ENCODE peak calls at places on chromosomes 7 and 10, in eight cellular contexts. K, E, W, F, P, V, Z and I are unnamed samples.

GRCh38 chr10:63438506-63439498 is 27.0 kb downstream of the JMJD1C start:
- DNase-seq in K (no peak), E (no peak), W (no peak), F (no peak), P (no peak), V (no peak), Z (peak), I (no peak)

GRCh38 chr7:135862586-135863361 is 114.2 kb upstream of the FAM180A start:
- DNase-seq in K (no peak), E (no peak), W (no peak), F (no peak), P (no peak), V (no peak), Z (no peak), I (no peak)

GRCh38 chr10:127715782-127716378 is 21.1 kb upstream of the FOXI2 start:
- DNase-seq in K (no peak), E (no peak), W (no peak), F (no peak), P (no peak), V (no peak), Z (peak), I (no peak)

GRCh38 chr7:105212236-105212635 is 176.5 kb downstream of the SRPK2 start:
- DNase-seq in K (no peak), E (no peak), W (no peak), F (no peak), P (no peak), V (no peak), Z (no peak), I (no peak)

GRCh38 chr7:13641699-13642098 is 347.8 kb downstream of the ETV1 start:
- DNase-seq in K (no peak), E (no peak), W (no peak), F (no peak), P (no peak), V (no peak), Z (no peak), I (no peak)

GRCh38 chr7:157490465-157490912 is 153.7 kb downstream of the DNAJB6 start:
- DNase-seq in K (peak), E (no peak), W (peak), F (peak), P (no peak), V (peak), Z (peak), I (peak)

GRCh38 chr7:317643-318405 is 27.9 kb downstream of the FOXL3 start:
- DNase-seq in K (no peak), E (peak), W (no peak), F (no peak), P (no peak), V (no peak), Z (no peak), I (no peak)

GRCh38 chr7:149196705-149197171 is 1.4 kb downstream of the ZNF282 start:
- DNase-seq in K (no peak), E (no peak), W (no peak), F (no peak), P (no peak), V (peak), Z (peak), I (peak)

GRCh38 chr7:135965602-135966001 is 11.6 kb downstream of the MTPN start:
- DNase-seq in K (no peak), E (no peak), W (no peak), F (no peak), P (no peak), V (no peak), Z (no peak), I (no peak)

GRCh38 chr7:99562832-99563231 is 4.4 kb downstream of the ZNF655 start:
- DNase-seq in K (no peak), E (peak), W (peak), F (no peak), P (no peak), V (peak), Z (peak), I (no peak)

GRCh38 chr10:127243490-127244272 is 47.3 kb upstream of the INSYN2A start:
- DNase-seq in K (no peak), E (no peak), W (peak), F (peak), P (peak), V (peak), Z (peak), I (no peak)

GRCh38 chr7:11261470-11261869 is 287.8 kb downstream of the PHF14 start:
- DNase-seq in K (no peak), E (no peak), W (no peak), F (no peak), P (no peak), V (no peak), Z (peak), I (no peak)

GRCh38 chr7:157664034-157664433 is 327.2 kb downstream of the DNAJB6 start:
- DNase-seq in K (no peak), E (no peak), W (no peak), F (no peak), P (no peak), V (no peak), Z (no peak), I (peak)

GRCh38 chr7:144032483-144032882 is 16.3 kb upstream of the OR2A5 start:
- DNase-seq in K (no peak), E (no peak), W (no peak), F (no peak), P (no peak), V (no peak), Z (no peak), I (no peak)

GRCh38 chr10:123551259-123551658 is 114.9 kb upstream of the GPR26 start:
- DNase-seq in K (no peak), E (no peak), W (no peak), F (no peak), P (no peak), V (no peak), Z (no peak), I (no peak)

GRCh38 chr7:82631998-82632397 is 188.4 kb upstream of the CACNA2D1 start:
- DNase-seq in K (no peak), E (no peak), W (no peak), F (no peak), P (no peak), V (no peak), Z (peak), I (no peak)

GRCh38 chr7:597348-598178 is 77.9 kb upstream of the PDGFA start:
- DNase-seq in K (no peak), E (peak), W (no peak), F (no peak), P (peak), V (no peak), Z (no peak), I (no peak)

GRCh38 chr7:21806388-21806787 is 139.3 kb downstream of the CDCA7L start:
- DNase-seq in K (no peak), E (no peak), W (no peak), F (no peak), P (no peak), V (no peak), Z (peak), I (no peak)

GRCh38 chr7:118918556-118918955 is 694.1 kb downstream of the ANKRD7 start:
- DNase-seq in K (no peak), E (no peak), W (peak), F (peak), P (no peak), V (no peak), Z (no peak), I (no peak)

GRCh38 chr7:142508251-142508650 is 241.0 kb upstream of the PRSS1 start:
- DNase-seq in K (no peak), E (no peak), W (no peak), F (no peak), P (no peak), V (no peak), Z (no peak), I (no peak)

GRCh38 chr7:133504825-133505224 is 251.9 kb downstream of the EXOC4 start:
- DNase-seq in K (no peak), E (no peak), W (no peak), F (no peak), P (no peak), V (no peak), Z (peak), I (no peak)

GRCh38 chr7:74343281-74344127 is 54.3 kb downstream of the CLIP2 start:
- DNase-seq in K (no peak), E (no peak), W (no peak), F (no peak), P (no peak), V (peak), Z (peak), I (no peak)

GRCh38 chr7:95793658-95794057 is 21.3 kb downstream of the DYNC1I1 start:
- DNase-seq in K (no peak), E (no peak), W (no peak), F (no peak), P (no peak), V (no peak), Z (no peak), I (no peak)

GRCh38 chr10:86635402-86635801 is 18.9 kb upstream of the OPN4 start:
- DNase-seq in K (no peak), E (no peak), W (peak), F (no peak), P (no peak), V (no peak), Z (peak), I (no peak)

GRCh38 chr7:20991544-20991943 is 204.9 kb upstream of the SP8 start:
- DNase-seq in K (no peak), E (no peak), W (no peak), F (no peak), P (no peak), V (no peak), Z (no peak), I (no peak)

GRCh38 chr10:87925570-87925969 is 62.1 kb downstream of the PTEN start:
- DNase-seq in K (no peak), E (no peak), W (no peak), F (no peak), P (no peak), V (no peak), Z (peak), I (no peak)

GRCh38 chr7:20283997-20284396 is 46.7 kb upstream of the ITGB8 start:
- DNase-seq in K (no peak), E (no peak), W (no peak), F (no peak), P (no peak), V (no peak), Z (no peak), I (no peak)

GRCh38 chr7:157529768-157530560 is 193.2 kb downstream of the DNAJB6 start:
- DNase-seq in K (no peak), E (peak), W (no peak), F (no peak), P (peak), V (no peak), Z (no peak), I (no peak)

GRCh38 chr7:50304158-50304910 is at the start of gene IKZF1:
- DNase-seq in K (peak), E (no peak), W (no peak), F (peak), P (peak), V (no peak), Z (no peak), I (peak)

GRCh38 chr7:30976381-30976780 is 12.6 kb downstream of the GHRHR start:
- DNase-seq in K (no peak), E (no peak), W (no peak), F (no peak), P (no peak), V (no peak), Z (no peak), I (peak)

GRCh38 chr7:23470290-23471089 is at the start of gene IGF2BP3:
- DNase-seq in K (no peak), E (peak), W (peak), F (no peak), P (no peak), V (peak), Z (peak), I (no peak)

GRCh38 chr7:124276005-124276606 is 243.2 kb upstream of the TMEM229A start:
- DNase-seq in K (no peak), E (no peak), W (no peak), F (peak), P (no peak), V (peak), Z (peak), I (no peak)

GRCh38 chr10:23917251-23917908 is 291.6 kb upstream of the KIAA1217 start:
- DNase-seq in K (no peak), E (no peak), W (no peak), F (no peak), P (no peak), V (no peak), Z (no peak), I (no peak)

GRCh38 chr10:88792656-88793055 is 9.9 kb upstream of the LIPM start:
- DNase-seq in K (no peak), E (no peak), W (peak), F (peak), P (peak), V (no peak), Z (peak), I (no peak)

GRCh38 chr10:131107970-131108369 is 203.6 kb downstream of the TCERG1L start:
- DNase-seq in K (no peak), E (no peak), W (no peak), F (no peak), P (no peak), V (no peak), Z (no peak), I (no peak)

GRCh38 chr10:62414359-62414758 is 40.2 kb downstream of the ZNF365 start:
- DNase-seq in K (no peak), E (no peak), W (no peak), F (no peak), P (no peak), V (no peak), Z (no peak), I (no peak)